ENCODE peak calls at places on chromosomes 16 and 17, in five cellular contexts. T, K, U, N and P are unnamed samples.

GRCh38 chr17:31726980-31727427 is 132.0 kb downstream of the COPRS start:
- DNase-seq in T (no peak), K (no peak), N (peak; percentile 75), U (no peak), P (no peak)

GRCh38 chr16:73040136-73040535 is 7.8 kb downstream of the ZFHX3 start:
- DNase-seq in N (no peak), K (no peak), T (no peak), U (no peak), P (no peak)

GRCh38 chr17:49962599-49963276 is 6.3 kb upstream of the DLX4 start:
- DNase-seq in K (no peak), N (no peak), T (no peak), U (no peak), P (no peak)

GRCh38 chr17:56665864-56666263 is 72.4 kb downstream of the NOG start:
- DNase-seq in K (no peak), T (no peak), U (no peak), N (no peak), P (no peak)

GRCh38 chr16:85746431-85747227 is 4.3 kb downstream of the C16orf74 start:
- DNase-seq in K (no peak), T (no peak), U (peak; percentile 89), N (no peak), P (no peak)

GRCh38 chr17:35218901-35219300 is 24.0 kb upstream of the SLFN5 start:
- DNase-seq in U (no peak), T (no peak), K (peak; percentile 52), N (no peak), P (no peak)

GRCh38 chr16:2212362-2213324 is 2.0 kb upstream of the BRICD5 start:
- DNase-seq in K (no peak), N (no peak), U (no peak), T (no peak), P (peak; percentile 71)

GRCh38 chr17:30920683-30921543 is 832 bp upstream of the ADAP2 start:
- DNase-seq in U (no peak), N (peak; percentile 55), T (no peak), K (no peak), P (no peak)

GRCh38 chr16:81551821-81552304 is 107.3 kb downstream of the CMIP start:
- DNase-seq in T (peak; percentile 51), U (no peak), N (peak; percentile 70), K (no peak), P (no peak)

GRCh38 chr16:89602273-89602951 is 11.0 kb upstream of the DPEP1 start:
- DNase-seq in U (peak; percentile 24), K (no peak), T (peak; percentile 47), N (peak; percentile 91), P (peak; percentile 46)

GRCh38 chr17:7851438-7852261 is 3.2 kb upstream of the TMEM88 start:
- DNase-seq in U (no peak), K (peak; percentile 95), T (peak; percentile 55), N (peak; percentile 86), P (peak; percentile 97)

GRCh38 chr16:71479420-71479819 is 9.7 kb downstream of the ZNF19 start:
- DNase-seq in K (no peak), T (peak; percentile 56), N (peak; percentile 41), U (no peak), P (peak; percentile 55)

DNA sequence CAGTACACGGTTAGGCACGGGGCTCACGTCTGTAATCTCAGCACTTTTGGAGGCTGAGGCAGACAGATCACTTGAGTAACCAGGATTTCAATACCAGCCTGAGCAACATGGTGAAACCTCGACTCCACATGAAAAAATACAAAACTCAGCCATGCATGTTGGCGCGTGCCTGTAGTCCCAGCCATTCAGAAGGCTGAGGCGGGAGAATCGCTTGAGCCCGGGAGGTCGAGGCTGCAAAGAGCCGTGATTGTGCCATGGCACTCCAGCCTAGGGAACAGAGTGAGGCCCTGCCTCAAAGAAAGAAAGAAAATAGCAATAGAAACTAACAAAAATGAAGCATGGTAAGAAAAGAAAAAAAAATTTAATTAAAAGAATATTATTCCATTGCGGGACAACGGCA is 128.0 kb upstream of the CHMP6 start:
- DNase-seq in K (no peak), U (no peak), N (no peak), T (no peak), P (no peak)
- H3K4me2 ChIP-seq in K (no peak overlapping the region), U (no peak overlapping the region), N (no peak overlapping the region), T (no peak overlapping the region), P (no peak overlapping the region)

DNA sequence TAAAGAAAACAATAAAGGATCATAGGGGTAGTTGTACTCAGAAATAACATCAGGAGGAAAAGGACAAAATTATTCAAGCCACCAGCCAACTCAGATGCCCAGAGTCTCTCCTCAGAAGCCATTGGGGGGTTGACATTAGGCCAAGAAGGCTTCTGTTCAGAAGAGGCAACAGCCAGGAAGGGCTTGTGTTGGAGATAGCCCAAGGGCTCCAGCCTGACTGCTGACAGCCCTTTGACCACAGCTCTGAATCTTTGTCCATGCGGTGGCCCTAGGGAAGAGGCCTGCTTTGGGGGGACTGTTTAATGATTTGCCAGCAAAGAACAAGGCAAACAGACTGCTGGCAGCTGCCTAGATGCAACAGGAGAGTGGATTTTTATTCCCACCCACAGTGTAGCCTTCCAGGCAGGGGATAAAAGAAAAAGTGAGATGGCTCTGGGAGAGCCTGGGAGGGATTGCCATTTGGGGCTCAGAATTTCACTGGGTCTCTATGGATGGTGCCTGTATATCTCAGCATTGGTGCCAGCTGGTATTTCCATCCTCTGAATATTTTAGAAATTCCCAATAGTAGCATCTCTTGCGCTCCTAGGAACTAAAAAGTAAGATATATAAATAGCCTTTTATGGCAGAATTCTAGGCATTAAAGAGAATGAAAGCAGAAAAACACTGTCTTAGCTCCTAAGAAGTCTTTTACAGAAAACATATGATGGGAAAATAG is 29.3 kb upstream of the SUPT4H1 start:
- DNase-seq in N (no peak), K (no peak), T (no peak), U (no peak), P (no peak)
- H3K4me1 ChIP-seq in N (peaks cover 7% of the 10 kb centered on the region), K (peaks cover 32% of the 10 kb centered on the region), T (peaks cover 37% of the 10 kb centered on the region), U (peaks cover 88% of the 10 kb centered on the region), P (peaks cover 27% of the 10 kb centered on the region)

DNA sequence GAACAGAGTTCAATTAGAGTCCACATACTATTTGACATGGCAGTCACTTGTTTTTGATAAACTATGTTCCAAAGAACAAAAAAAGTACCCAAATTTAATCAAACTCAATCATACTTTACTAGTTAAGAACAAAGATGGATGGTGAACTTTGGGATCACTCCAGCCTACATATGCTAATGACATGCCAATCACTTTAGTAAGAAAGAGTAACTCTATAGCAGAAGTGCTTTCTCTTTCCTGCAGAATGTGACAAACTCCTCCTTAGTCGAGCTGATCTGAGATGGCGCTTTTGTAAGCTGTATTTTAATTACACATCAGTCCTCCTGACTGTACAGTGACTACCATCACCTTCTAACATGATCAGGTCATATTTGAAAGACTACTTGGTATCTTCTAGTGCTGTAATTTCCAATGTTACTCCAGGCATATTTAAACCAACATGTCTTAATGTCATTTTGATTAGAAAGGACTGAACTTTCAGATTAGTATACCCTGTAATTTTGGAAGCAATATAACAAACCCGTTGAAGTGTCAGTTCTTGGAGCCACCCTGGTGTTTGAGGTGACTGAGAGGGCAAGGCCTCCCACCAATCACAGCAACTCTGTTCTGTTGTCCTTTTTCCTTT is 4.1 kb downstream of the NETO2 start:
- DNase-seq in K (no peak), T (no peak), U (no peak), N (peak; percentile 18), P (no peak)
- H2AFZ ChIP-seq in K (no peak overlapping the region), T (no peak overlapping the region), U (no peak overlapping the region), N (no peak overlapping the region), P (no peak overlapping the region)

DNA sequence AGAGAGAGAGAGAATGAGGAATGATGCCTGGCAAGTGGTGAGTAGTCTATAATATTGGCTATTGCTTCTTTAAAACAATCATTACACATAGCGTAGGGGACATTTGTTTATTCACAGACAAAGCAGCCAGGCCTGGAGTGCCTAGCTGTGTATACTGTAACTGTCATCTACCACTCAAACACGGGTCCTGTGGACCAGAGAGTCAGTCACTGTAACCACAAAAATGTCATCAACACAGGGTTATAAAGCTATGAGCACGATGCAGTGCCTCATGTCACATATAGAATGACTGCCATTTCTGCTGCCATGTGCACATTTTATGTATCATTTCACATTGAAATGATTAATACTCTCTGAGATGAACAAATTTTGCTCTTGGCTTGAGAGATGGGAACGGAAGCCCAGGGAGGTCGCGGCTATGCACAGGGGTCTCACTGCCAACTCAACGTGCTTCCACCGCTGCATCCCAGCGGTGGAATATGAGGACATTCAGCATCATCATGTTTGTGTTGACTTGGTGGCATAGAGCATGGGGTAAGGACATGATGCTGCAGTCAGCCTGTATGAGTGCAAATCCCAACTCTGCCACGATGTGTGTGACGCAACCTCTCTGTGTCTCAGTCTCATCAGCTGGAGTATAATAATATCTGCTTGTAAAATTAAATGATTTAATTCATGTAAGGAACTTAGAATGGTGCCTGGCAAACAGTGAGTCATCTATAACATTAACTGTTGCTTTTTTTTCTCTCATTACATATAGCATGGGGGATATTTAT is 3.3 kb downstream of the MT1H start:
- DNase-seq in N (no peak), K (no peak), U (no peak), T (no peak), P (no peak)
- H3K4me2 ChIP-seq in N (no peak overlapping the region), K (no peak overlapping the region), U (no peak overlapping the region), T (no peak overlapping the region), P (no peak overlapping the region)